ENCODE peak calls at places on chromosomes 2 and 18, in four cellular contexts. P is GM10248, B is HuH-7, M is LoVo. Y is an unnamed sample.

GRCh38 chr2:60519259-60519863 is 34.1 kb downstream of the BCL11A start:
- DNase-seq in B (no peak), P (no peak), M (no peak), Y (no peak)

GRCh38 chr2:241122376-241123002 is 20.4 kb upstream of the MTERF4 start:
- DNase-seq in M (no peak), B (no peak), P (no peak), Y (no peak)

GRCh38 chr2:160225722-160226121 is 25.6 kb upstream of the ITGB6 start:
- DNase-seq in M (no peak), P (no peak), B (no peak), Y (no peak)

GRCh38 chr2:111930875-111931274 is 32.5 kb downstream of the MERTK start:
- DNase-seq in P (no peak), M (peak), B (no peak), Y (no peak)

GRCh38 chr18:70513502-70514171 is 224.8 kb downstream of the SOCS6 start:
- DNase-seq in B (no peak), P (no peak), M (peak), Y (no peak)

GRCh38 chr18:74499633-74500032 is 3.5 kb downstream of the CNDP2 start:
- DNase-seq in M (peak), B (no peak), P (peak), Y (peak)

GRCh38 chr2:120418174-120418787 is 72.3 kb downstream of the INHBB start:
- DNase-seq in P (no peak), B (no peak), M (no peak), Y (no peak)

GRCh38 chr2:152541712-152542111 is 175.5 kb downstream of the PRPF40A start:
- DNase-seq in B (no peak), P (no peak), M (no peak), Y (no peak)

GRCh38 chr2:221166283-221166682 is 405.8 kb downstream of the EPHA4 start:
- DNase-seq in P (no peak), M (no peak), B (no peak), Y (no peak)

GRCh38 chr2:208315081-208315788 is 49.2 kb downstream of the PIKFYVE start:
- DNase-seq in B (no peak), P (peak), M (no peak), Y (no peak)